ENCODE peak calls at places on chromosomes 5 and 9, in seven cellular contexts. One of them, this sample, is unnamed.

GRCh38 chr9:83978992-83979811 is 813 bp downstream of the HNRNPK start:
- DNase-seq in cardiac fibroblast: peak
- DNase-seq in renal cortical epithelial cell: peak
- DNase-seq in NCI-H1105: peak
- DNase-seq in HFFc6: peak
- DNase-seq in globus pallidus: peak
- DNase-seq in myocyte: peak
- DNase-seq in this sample: peak

GRCh38 chr9:134348404-134349155 is 22.3 kb downstream of the RXRA start:
- DNase-seq in myocyte: no peak
- DNase-seq in HFFc6: no peak
- DNase-seq in renal cortical epithelial cell: no peak
- DNase-seq in cardiac fibroblast: no peak
- DNase-seq in globus pallidus: no peak
- DNase-seq in NCI-H1105: no peak
- DNase-seq in this sample: peak

GRCh38 chr5:14760548-14761002 is 96.1 kb downstream of the OTULIN start:
- DNase-seq in HFFc6: no peak
- DNase-seq in cardiac fibroblast: no peak
- DNase-seq in NCI-H1105: no peak
- DNase-seq in globus pallidus: no peak
- DNase-seq in myocyte: peak
- DNase-seq in renal cortical epithelial cell: no peak
- DNase-seq in this sample: no peak

GRCh38 chr9:79885093-79885857 is 313.5 kb downstream of the TLE4 start:
- DNase-seq in myocyte: no peak
- DNase-seq in cardiac fibroblast: no peak
- DNase-seq in renal cortical epithelial cell: no peak
- DNase-seq in HFFc6: no peak
- DNase-seq in globus pallidus: no peak
- DNase-seq in NCI-H1105: no peak
- DNase-seq in this sample: no peak

GRCh38 chr5:125503958-125504357 is 757.5 kb upstream of the ZNF608 start:
- DNase-seq in myocyte: no peak
- DNase-seq in NCI-H1105: no peak
- DNase-seq in cardiac fibroblast: no peak
- DNase-seq in globus pallidus: no peak
- DNase-seq in HFFc6: no peak
- DNase-seq in renal cortical epithelial cell: no peak
- DNase-seq in this sample: no peak

GRCh38 chr9:127388037-127388855 is 8.7 kb upstream of the SLC2A8 start:
- DNase-seq in cardiac fibroblast: peak
- DNase-seq in globus pallidus: peak
- DNase-seq in myocyte: peak
- DNase-seq in NCI-H1105: no peak
- DNase-seq in HFFc6: peak
- DNase-seq in renal cortical epithelial cell: peak
- DNase-seq in this sample: peak

GRCh38 chr5:15545082-15545481 is 45.1 kb downstream of the FBXL7 start:
- DNase-seq in myocyte: no peak
- DNase-seq in cardiac fibroblast: no peak
- DNase-seq in globus pallidus: no peak
- DNase-seq in NCI-H1105: no peak
- DNase-seq in renal cortical epithelial cell: no peak
- DNase-seq in HFFc6: no peak
- DNase-seq in this sample: no peak

GRCh38 chr5:176776916-176777315 is 33.4 kb upstream of the UNC5A start:
- DNase-seq in myocyte: no peak
- DNase-seq in HFFc6: no peak
- DNase-seq in globus pallidus: no peak
- DNase-seq in renal cortical epithelial cell: no peak
- DNase-seq in cardiac fibroblast: no peak
- DNase-seq in NCI-H1105: no peak
- DNase-seq in this sample: no peak

GRCh38 chr5:22242532-22242931 is 610.6 kb downstream of the CDH12 start:
- DNase-seq in cardiac fibroblast: no peak
- DNase-seq in globus pallidus: no peak
- DNase-seq in HFFc6: no peak
- DNase-seq in myocyte: no peak
- DNase-seq in NCI-H1105: no peak
- DNase-seq in renal cortical epithelial cell: no peak
- DNase-seq in this sample: no peak